ENCODE peak calls at places on chromosomes 1 and 21, in five cellular contexts. One of them, this sample, is unnamed.

GRCh38 chr21:27734146-27734545 is 767.3 kb upstream of the ADAMTS5 start:
- DNase-seq in RPMI8226: no peak
- DNase-seq in M059J: peak; percentile 73
- DNase-seq in ELF-1: no peak
- DNase-seq in iPS-NIHi11: no peak
- DNase-seq in this sample: no peak

GRCh38 chr1:74908797-74909196 is 175.8 kb downstream of the TYW3 start:
- DNase-seq in RPMI8226: no peak
- DNase-seq in M059J: no peak
- DNase-seq in ELF-1: no peak
- DNase-seq in iPS-NIHi11: no peak
- DNase-seq in this sample: no peak

GRCh38 chr1:220067246-220068204 is 21.2 kb upstream of the EPRS1 start:
- DNase-seq in RPMI8226: no peak
- DNase-seq in M059J: no peak
- DNase-seq in ELF-1: no peak
- DNase-seq in iPS-NIHi11: no peak
- DNase-seq in this sample: no peak

GRCh38 chr1:86137458-86137857 is 19.1 kb downstream of the COL24A1 start:
- DNase-seq in RPMI8226: no peak
- DNase-seq in M059J: peak; percentile 94
- DNase-seq in ELF-1: no peak
- DNase-seq in iPS-NIHi11: no peak
- DNase-seq in this sample: no peak

GRCh38 chr1:210647406-210648333 is 319.0 kb downstream of the HHAT start:
- DNase-seq in RPMI8226: no peak
- DNase-seq in M059J: peak; percentile 84
- DNase-seq in ELF-1: no peak
- DNase-seq in iPS-NIHi11: no peak
- DNase-seq in this sample: no peak

GRCh38 chr1:53398585-53399365 is 60.4 kb upstream of the DMRTB1 start:
- DNase-seq in RPMI8226: no peak
- DNase-seq in M059J: no peak
- DNase-seq in ELF-1: no peak
- DNase-seq in iPS-NIHi11: no peak
- DNase-seq in this sample: peak; percentile 30

GRCh38 chr1:226063362-226064167 is 1.0 kb downstream of the H3-3A start:
- DNase-seq in RPMI8226: peak; percentile 64
- DNase-seq in M059J: peak; percentile 56
- DNase-seq in ELF-1: peak; percentile 73
- DNase-seq in iPS-NIHi11: no peak
- DNase-seq in this sample: peak; percentile 63

GRCh38 chr1:2134604-2135307 is 59.8 kb downstream of the FAAP20 start:
- DNase-seq in RPMI8226: no peak
- DNase-seq in M059J: no peak
- DNase-seq in ELF-1: peak; percentile 73
- DNase-seq in iPS-NIHi11: no peak
- DNase-seq in this sample: no peak

GRCh38 chr1:85936470-85936869 is 220.1 kb downstream of the COL24A1 start:
- DNase-seq in RPMI8226: no peak
- DNase-seq in M059J: no peak
- DNase-seq in ELF-1: no peak
- DNase-seq in iPS-NIHi11: no peak
- DNase-seq in this sample: no peak

GRCh38 chr1:65894738-65895605 is 102.3 kb downstream of the PDE4B start:
- DNase-seq in RPMI8226: no peak
- DNase-seq in M059J: no peak
- DNase-seq in ELF-1: no peak
- DNase-seq in iPS-NIHi11: no peak
- DNase-seq in this sample: no peak

GRCh38 chr1:71882241-71883036 is 399.9 kb downstream of the NEGR1 start:
- DNase-seq in RPMI8226: no peak
- DNase-seq in M059J: no peak
- DNase-seq in ELF-1: no peak
- DNase-seq in iPS-NIHi11: no peak
- DNase-seq in this sample: no peak

GRCh38 chr1:112673589-112674439 is 645 bp upstream of the MOV10 start:
- DNase-seq in RPMI8226: no peak
- DNase-seq in M059J: peak; percentile 79
- DNase-seq in ELF-1: peak; percentile 18
- DNase-seq in iPS-NIHi11: no peak
- DNase-seq in this sample: peak; percentile 55

GRCh38 chr1:25617626-25618432 is 1.2 kb downstream of the MAN1C1 start:
- DNase-seq in RPMI8226: no peak
- DNase-seq in M059J: no peak
- DNase-seq in ELF-1: peak; percentile 32
- DNase-seq in iPS-NIHi11: peak; percentile 28
- DNase-seq in this sample: no peak

GRCh38 chr1:208159542-208160258 is 84.5 kb downstream of the PLXNA2 start:
- DNase-seq in RPMI8226: peak; percentile 86
- DNase-seq in M059J: peak; percentile 88
- DNase-seq in ELF-1: peak; percentile 83
- DNase-seq in iPS-NIHi11: no peak
- DNase-seq in this sample: peak; percentile 88

GRCh38 chr1:95668165-95668564 is 434.2 kb downstream of the RWDD3 start:
- DNase-seq in RPMI8226: no peak
- DNase-seq in M059J: no peak
- DNase-seq in ELF-1: no peak
- DNase-seq in iPS-NIHi11: no peak
- DNase-seq in this sample: no peak